ENCODE peak calls at places on chromosome 19, in seven cellular contexts. Q is activated CD8-positive, alpha-beta memory T cell treated with anti-CD3 and anti-CD28 coated beads for 1 hour; V is NCI-H1092; I is psoas muscle; R is stimulated activated CD4-positive, alpha-beta T cell treated with anti-CD3 and anti-CD28 coated beads, Interleukin-15, amount 100 ng/mL, for 1 hour; M is activated naive CD4-positive, alpha-beta T cell treated with anti-CD3 and anti-CD28 coated beads for 36 hours; F is Right ventricle myocardium superior. A is an unnamed sample.

GRCh38 chr19:45293682-45294081 is 29.0 kb downstream of the CKM start:
- DNase-seq in V (no peak), M (peak), Q (no peak), F (no peak), R (peak), I (no peak), A (no peak)

GRCh38 chr19:8484331-8484894 is 18.0 kb downstream of the PRAM1 start:
- DNase-seq in Q (no peak), R (no peak), F (peak), V (no peak), M (no peak), I (peak), A (no peak)

GRCh38 chr19:50759886-50760285 is 10.4 kb upstream of the GPR32 start:
- DNase-seq in Q (no peak), I (no peak), M (no peak), V (no peak), F (no peak), R (no peak), A (peak)

GRCh38 chr19:54448037-54448773 is 794 bp upstream of the LENG8 start:
- DNase-seq in Q (no peak), M (peak), I (peak), R (peak), V (no peak), F (peak), A (no peak)

GRCh38 chr19:39937094-39937493 is 2.7 kb upstream of the FCGBP start:
- DNase-seq in V (no peak), F (no peak), R (peak), I (no peak), M (peak), Q (peak), A (peak)

GRCh38 chr19:13633109-13633508 is 126.8 kb upstream of the CACNA1A start:
- DNase-seq in I (no peak), Q (no peak), R (no peak), F (no peak), M (no peak), V (peak), A (no peak)

GRCh38 chr19:5547881-5548280 is 19.9 kb downstream of the TINCR start:
- DNase-seq in Q (no peak), I (no peak), V (no peak), F (peak), M (peak), R (no peak), A (no peak)

GRCh38 chr19:9251236-9251635 is 506 bp downstream of the OR7E24 start:
- DNase-seq in Q (no peak), F (no peak), M (no peak), I (no peak), R (no peak), V (no peak), A (no peak)

GRCh38 chr19:7450243-7451223 is 38.3 kb downstream of the PEX11G start:
- DNase-seq in I (no peak), F (no peak), M (no peak), Q (no peak), V (no peak), R (no peak), A (no peak)

GRCh38 chr19:4428326-4428975 is 26.0 kb downstream of the CHAF1A start:
- DNase-seq in V (no peak), I (no peak), F (no peak), Q (no peak), R (no peak), M (no peak), A (no peak)

GRCh38 chr19:40453151-40453735 is 9.1 kb upstream of the SERTAD3 start:
- DNase-seq in F (no peak), I (no peak), M (no peak), R (no peak), Q (no peak), V (no peak), A (no peak)

GRCh38 chr19:52221831-52222375 is 32.1 kb downstream of the PPP2R1A start:
- DNase-seq in R (no peak), V (no peak), Q (no peak), I (no peak), M (no peak), F (no peak), A (no peak)

GRCh38 chr19:2659856-2660432 is 42.5 kb downstream of the GNG7 start:
- DNase-seq in I (no peak), Q (no peak), M (no peak), V (no peak), F (no peak), R (no peak), A (no peak)

GRCh38 chr19:56868446-56868845 is 27.9 kb upstream of the PEG3 start:
- DNase-seq in I (no peak), F (no peak), R (no peak), M (no peak), V (no peak), Q (no peak), A (no peak)

GRCh38 chr19:3440082-3440481 is 40.2 kb downstream of the SMIM24 start:
- DNase-seq in F (peak), V (no peak), R (peak), M (peak), I (peak), Q (peak), A (peak)

GRCh38 chr19:39845621-39846175 is 481 bp downstream of the FBL start:
- DNase-seq in R (no peak), I (no peak), V (no peak), M (no peak), F (no peak), Q (no peak), A (no peak)

GRCh38 chr19:9806781-9807180 is 12.1 kb downstream of the FBXL12 start:
- DNase-seq in Q (no peak), I (no peak), R (no peak), V (no peak), M (no peak), F (no peak), A (no peak)

GRCh38 chr19:48836089-48837017 is at the start of gene HSD17B14:
- DNase-seq in F (peak), R (no peak), V (no peak), I (no peak), Q (no peak), M (no peak), A (no peak)

GRCh38 chr19:34676697-34677385 is at the start of gene SCGB2B2:
- DNase-seq in F (peak), R (no peak), V (peak), M (peak), Q (peak), I (no peak), A (no peak)

GRCh38 chr19:1935484-1936208 is 5.3 kb upstream of the CSNK1G2 start:
- DNase-seq in M (peak), R (no peak), I (peak), F (no peak), Q (no peak), V (no peak), A (no peak)

GRCh38 chr19:12567951-12568350 is 16.7 kb upstream of the ZNF564 start:
- DNase-seq in F (no peak), R (no peak), I (no peak), M (no peak), Q (no peak), V (no peak), A (no peak)

GRCh38 chr19:23790641-23791488 is 32.2 kb upstream of the ZNF681 start:
- DNase-seq in M (no peak), I (no peak), Q (no peak), V (no peak), F (no peak), R (no peak), A (no peak)

GRCh38 chr19:48627211-48627864 is 8.0 kb downstream of the SPHK2 start:
- DNase-seq in F (peak), R (no peak), V (no peak), I (no peak), M (no peak), Q (no peak), A (no peak)

GRCh38 chr19:14390548-14390947 is 9.3 kb downstream of the ADGRE5 start:
- DNase-seq in F (no peak), I (no peak), M (no peak), V (no peak), Q (no peak), R (no peak), A (no peak)

GRCh38 chr19:33376423-33376822 is 2.9 kb downstream of the CEBPG start:
- DNase-seq in F (peak), V (no peak), I (peak), Q (no peak), M (no peak), R (no peak), A (no peak)

GRCh38 chr19:40705362-40705651 is 11.4 kb downstream of the COQ8B start:
- DNase-seq in I (peak), M (no peak), V (no peak), Q (no peak), R (no peak), F (peak), A (no peak)

GRCh38 chr19:55390461-55390880 is 4.7 kb downstream of the RPL28 start:
- DNase-seq in I (no peak), M (no peak), R (no peak), F (no peak), Q (no peak), V (no peak), A (no peak)

GRCh38 chr19:48780684-48781391 is 25.5 kb downstream of the FGF21 start:
- DNase-seq in F (no peak), M (no peak), V (no peak), Q (no peak), R (no peak), I (no peak), A (no peak)

GRCh38 chr19:55454787-55455243 is 6.6 kb downstream of the ISOC2 start:
- DNase-seq in Q (no peak), M (peak), V (no peak), F (no peak), I (no peak), R (peak), A (peak)

GRCh38 chr19:18551631-18552030 is 6.0 kb upstream of the KXD1 start:
- DNase-seq in Q (no peak), I (no peak), R (no peak), V (no peak), F (no peak), M (no peak), A (no peak)

GRCh38 chr19:18699403-18700054 is 16.0 kb downstream of the CRTC1 start:
- DNase-seq in Q (no peak), F (no peak), R (no peak), V (no peak), I (no peak), M (no peak), A (no peak)

GRCh38 chr19:54148158-54148557 is 10.6 kb downstream of the CNOT3 start:
- DNase-seq in V (no peak), M (no peak), F (no peak), Q (no peak), I (no peak), R (no peak), A (no peak)

GRCh38 chr19:55344444-55344843 is 4.8 kb downstream of the KMT5C start:
- DNase-seq in R (no peak), V (peak), F (no peak), M (no peak), Q (no peak), I (no peak), A (no peak)

GRCh38 chr19:46713781-46714522 is 3.0 kb downstream of the PRKD2 start:
- DNase-seq in I (peak), R (peak), M (peak), F (peak), Q (peak), V (peak), A (peak)

GRCh38 chr19:45815501-45816216 is 551 bp upstream of the RSPH6A start:
- DNase-seq in Q (no peak), R (no peak), F (no peak), M (no peak), V (no peak), I (no peak), A (no peak)

GRCh38 chr19:35937345-35938281 is 1.4 kb downstream of the LRFN3 start:
- DNase-seq in V (no peak), F (no peak), R (no peak), I (no peak), M (no peak), Q (no peak), A (no peak)

GRCh38 chr19:38095411-38096308 is 128.4 kb downstream of the DPF1 start:
- DNase-seq in M (peak), Q (peak), I (peak), V (peak), R (peak), F (peak), A (no peak)

GRCh38 chr19:2533686-2534085 is 57.8 kb downstream of the GADD45B start:
- DNase-seq in M (no peak), R (no peak), I (no peak), Q (no peak), F (no peak), V (no peak), A (no peak)

GRCh38 chr19:18298601-18299000 is 17.2 kb upstream of the JUND start:
- DNase-seq in I (no peak), M (peak), F (no peak), V (no peak), Q (no peak), R (no peak), A (no peak)